ENCODE peak calls at places on chromosomes 5 and 9, in four cellular contexts. J is endothelial cell of umbilical vein, O is SJSA1, U is HCT116. H is an unnamed sample.

GRCh38 chr9:110133608-110134214 is 74.2 kb downstream of the C9orf152 start:
- DNase-seq in J (no peak), O (no peak), U (peak; percentile 47), H (no peak)

GRCh38 chr5:34959323-34959722 is 30.0 kb downstream of the DNAJC21 start:
- DNase-seq in U (no peak), J (no peak), O (no peak), H (no peak)

GRCh38 chr5:106780355-106780754 is 890.4 kb downstream of the EFNA5 start:
- DNase-seq in J (no peak), U (no peak), O (no peak), H (no peak)

GRCh38 chr5:10459080-10460055 is 17.7 kb downstream of the ROPN1L start:
- DNase-seq in U (no peak), O (no peak), J (no peak), H (no peak)

GRCh38 chr5:3186711-3187450 is 408.8 kb upstream of the IRX1 start:
- DNase-seq in J (no peak), O (no peak), U (no peak), H (no peak)

GRCh38 chr5:41835625-41836024 is 34.6 kb downstream of the OXCT1 start:
- DNase-seq in O (peak; percentile 33), U (peak; percentile 13), J (peak; percentile 89), H (no peak)

GRCh38 chr5:111954516-111955337 is 197.7 kb upstream of the NREP start:
- DNase-seq in J (no peak), U (no peak), O (peak; percentile 81), H (no peak)

GRCh38 chr9:21711504-21711903 is 90.9 kb upstream of the MTAP start:
- DNase-seq in O (no peak), J (no peak), U (peak; percentile 80), H (no peak)

GRCh38 chr9:82532504-82532903 is 530.4 kb downstream of the RASEF start:
- DNase-seq in O (no peak), J (no peak), U (no peak), H (no peak)

GRCh38 chr5:83470920-83471404 is 582 bp upstream of the VCAN start:
- DNase-seq in U (no peak), J (no peak), O (no peak), H (peak; percentile 46)

GRCh38 chr9:69621735-69622460 is 50.3 kb downstream of the APBA1 start:
- DNase-seq in O (no peak), U (no peak), J (no peak), H (no peak)

GRCh38 chr5:62001640-62002039 is 304.4 kb upstream of the KIF2A start:
- DNase-seq in O (no peak), U (no peak), J (no peak), H (no peak)

GRCh38 chr5:111472579-111472978 is 39.8 kb downstream of the STARD4 start:
- DNase-seq in O (no peak), U (no peak), J (no peak), H (no peak)

GRCh38 chr5:120297621-120298020 is 166.5 kb upstream of the PRR16 start:
- DNase-seq in J (no peak), U (no peak), O (no peak), H (no peak)

GRCh38 chr5:65103674-65104035 is 334.9 kb downstream of the CWC27 start:
- DNase-seq in J (no peak), O (no peak), U (no peak), H (no peak)

GRCh38 chr5:107026098-107026497 is 644.6 kb downstream of the EFNA5 start:
- DNase-seq in J (no peak), U (no peak), O (no peak), H (peak; percentile 2)

GRCh38 chr9:84139296-84140100 is 158.9 kb downstream of the RMI1 start:
- DNase-seq in U (no peak), O (peak; percentile 67), J (peak; percentile 98), H (no peak)

GRCh38 chr5:150190987-150191386 is 1.1 kb downstream of the SLC6A7 start:
- DNase-seq in O (no peak), U (no peak), J (no peak), H (no peak)

GRCh38 chr5:6632324-6632930 is 417 bp downstream of the NSUN2 start:
- DNase-seq in O (no peak), U (no peak), J (no peak), H (no peak)

GRCh38 chr9:127714916-127715442 is 484 bp downstream of the PTRH1 start:
- DNase-seq in U (no peak), J (no peak), O (no peak), H (peak; percentile 81)

GRCh38 chr9:127720031-127720864 is 4.4 kb downstream of the TTC16 start:
- DNase-seq in J (no peak), O (no peak), U (no peak), H (no peak)

GRCh38 chr9:127715443-127716337 is at the start of the genes PTRH1 and TTC16:
- DNase-seq in O (peak; percentile 94), J (peak; percentile 95), U (peak; percentile 93), H (peak; percentile 99)

GRCh38 chr9:127716412-127716811 is 533 bp downstream of the TTC16 start:
- DNase-seq in J (no peak), O (no peak), U (no peak), H (no peak)

DNA sequence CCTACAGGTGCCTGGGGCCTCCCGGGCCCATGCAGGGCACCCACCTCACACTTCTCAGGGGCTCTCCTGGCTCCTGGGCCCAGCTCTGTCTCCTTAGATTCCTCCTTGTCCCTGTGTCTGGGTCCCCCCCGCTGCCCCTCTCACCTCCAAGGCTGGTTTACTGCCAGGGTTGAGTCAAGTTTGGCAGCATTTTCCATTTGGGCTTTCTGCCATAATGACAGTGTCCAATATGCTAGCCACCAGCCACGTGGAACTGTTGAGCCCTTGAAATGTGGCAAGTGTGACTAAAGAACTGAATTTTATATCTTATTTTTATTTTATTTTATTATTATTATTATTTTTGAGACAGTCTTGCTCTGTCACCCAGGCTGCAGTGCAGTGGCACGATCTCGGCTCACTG is 1.9 kb downstream of the TTC16 start:
- DNase-seq in O (no peak), U (no peak), J (no peak), H (no peak)
- H3K4me3 ChIP-seq in O (no peak overlapping the region), U (no peak overlapping the region), J (no peak overlapping the region), H (no peak overlapping the region)

DNA sequence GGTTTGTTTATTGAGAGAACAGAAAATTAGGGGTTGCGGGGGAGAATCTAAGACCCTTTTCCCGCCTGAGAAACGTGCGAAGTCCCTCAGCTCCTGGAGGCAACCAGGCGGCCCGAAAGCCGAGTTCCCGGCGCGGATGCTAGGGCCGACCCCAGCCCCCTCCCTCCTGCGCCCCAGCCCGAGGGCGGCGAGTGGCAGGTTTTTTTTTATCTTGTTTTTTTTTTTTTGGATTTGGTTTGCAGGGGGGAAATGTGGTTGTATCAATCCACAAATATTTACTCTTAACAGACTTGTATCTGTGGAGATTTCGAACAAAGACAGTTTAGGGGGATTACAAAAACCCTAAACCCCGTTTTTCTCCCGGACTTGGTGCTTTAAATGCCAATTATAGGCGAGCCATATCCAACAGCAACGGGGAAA is 10.7 kb downstream of the LMX1B start:
- DNase-seq in O (no peak), U (no peak), J (no peak), H (no peak)
- H3K27me3 ChIP-seq in O (peaks cover 23% of the 10 kb centered on the region), U (no peaks in the 10 kb centered on the region), J (peaks cover 92% of the 10 kb centered on the region), H (peaks cover 100% of the 10 kb centered on the region)

GRCh38 chr5:1294839-1295649 is at the start of gene TERT:
- DNase-seq in O (no peak), U (no peak), J (no peak), H (peak; percentile 98)

GRCh38 chr5:1295650-1296037 is 776 bp upstream of the TERT start:
- DNase-seq in U (no peak), O (no peak), J (no peak), H (peak; percentile 60)

GRCh38 chr5:1293416-1293996 is 1.4 kb downstream of the TERT start:
- DNase-seq in U (no peak), J (no peak), O (no peak), H (peak; percentile 56)

GRCh38 chr5:1292846-1293415 is 1.9 kb downstream of the TERT start:
- DNase-seq in J (no peak), O (no peak), U (no peak), H (no peak)

DNA sequence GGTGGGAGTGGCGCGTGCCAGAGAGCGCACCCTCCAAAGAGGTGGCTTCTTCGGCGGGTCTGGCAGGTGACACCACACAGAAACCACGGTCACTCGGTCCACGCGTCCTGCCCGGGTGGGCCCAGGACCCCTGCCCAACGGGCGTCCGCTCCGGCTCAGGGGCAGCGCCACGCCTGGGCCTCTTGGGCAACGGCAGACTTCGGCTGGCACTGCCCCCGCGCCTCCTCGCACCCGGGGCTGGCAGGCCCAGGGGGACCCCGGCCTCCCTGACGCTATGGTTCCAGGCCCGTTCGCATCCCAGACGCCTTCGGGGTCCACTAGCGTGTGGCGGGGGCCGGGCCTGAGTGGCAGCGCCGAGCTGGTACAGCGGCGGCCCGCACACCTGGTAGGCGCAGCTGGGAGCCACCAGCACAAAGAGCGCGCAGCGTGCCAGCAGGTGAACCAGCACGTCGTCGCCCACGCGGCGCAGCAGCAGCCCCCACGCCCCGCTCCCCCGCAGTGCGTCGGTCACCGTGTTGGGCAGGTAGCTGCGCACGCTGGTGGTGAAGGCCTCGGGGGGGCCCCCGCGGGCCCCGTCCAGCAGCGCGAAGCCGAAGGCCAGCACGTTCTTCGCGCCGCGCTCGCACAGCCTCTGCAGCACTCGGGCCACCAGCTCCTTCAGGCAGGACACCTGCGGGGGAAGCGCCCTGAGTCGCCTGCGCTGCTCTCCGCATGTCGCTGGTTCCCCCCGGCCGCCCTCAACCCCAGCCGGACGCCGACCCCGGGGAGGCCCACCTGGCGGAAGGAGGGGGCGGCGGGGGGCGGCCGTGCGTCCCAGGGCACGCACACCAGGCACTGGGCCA is 650 bp downstream of the TERT start:
- DNase-seq in O (no peak), U (no peak), J (no peak), H (peak; percentile 81)
- H3K4me3 ChIP-seq in O (no peak overlapping the region), U (peak overlapping the region; percentile 22), J (no peak overlapping the region), H (peak overlapping the region; percentile 56)

GRCh38 chr9:116333254-116333653 is 179.7 kb downstream of the PAPPA start:
- DNase-seq in O (no peak), J (no peak), U (no peak), H (no peak)

GRCh38 chr9:116334581-116335150 is 181.1 kb downstream of the PAPPA start:
- DNase-seq in J (no peak), O (no peak), U (no peak), H (no peak)

GRCh38 chr9:116337015-116337414 is 183.4 kb downstream of the PAPPA start:
- DNase-seq in U (no peak), J (no peak), O (peak; percentile 63), H (peak; percentile 61)

GRCh38 chr9:116336133-116336862 is 182.7 kb downstream of the PAPPA start:
- DNase-seq in J (no peak), U (no peak), O (no peak), H (no peak)

DNA sequence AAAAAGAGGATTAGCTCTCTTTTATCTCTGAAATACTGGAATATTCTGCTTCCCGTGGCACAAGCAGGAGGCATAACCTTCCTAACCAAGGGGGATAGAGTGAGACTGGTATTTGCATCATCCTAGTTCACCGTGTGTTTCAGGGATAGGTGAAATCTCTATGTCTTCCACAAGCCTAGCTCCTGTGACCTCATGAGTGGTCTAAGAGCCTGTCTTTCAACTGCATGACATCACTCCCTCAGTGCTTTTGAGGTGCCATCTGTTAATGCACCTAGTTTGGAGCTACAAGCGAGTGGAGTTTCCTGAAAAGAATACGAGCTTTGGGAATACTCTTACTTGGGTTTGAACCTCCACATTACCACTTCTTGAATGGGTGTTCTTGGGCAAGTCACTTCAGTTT is 181.8 kb downstream of the PAPPA start:
- DNase-seq in O (no peak), U (no peak), J (no peak), H (no peak)
- H3K27me3 ChIP-seq in O (no peaks in the 10 kb centered on the region), U (peaks cover 92% of the 10 kb centered on the region), J (no peaks in the 10 kb centered on the region), H (peaks cover 63% of the 10 kb centered on the region)